ENCODE peak calls at places on chromosome 7, in four cellular contexts. V, E, M and W are unnamed samples.

GRCh38 chr7:130208511-130208910 is 851 bp downstream of the SSMEM1 start:
- DNase-seq in M (no peak), V (no peak), E (no peak), W (no peak)

GRCh38 chr7:100132697-100133137 is 6.0 kb downstream of the MBLAC1 start:
- DNase-seq in M (peak; percentile 74), E (peak; percentile 49), V (no peak), W (no peak)

GRCh38 chr7:1857487-1858425 is 187.7 kb downstream of the ELFN1 start:
- DNase-seq in V (no peak), E (no peak), M (no peak), W (no peak)

GRCh38 chr7:91164948-91165845 is 99.0 kb upstream of the FZD1 start:
- DNase-seq in M (no peak), E (peak; percentile 65), V (no peak), W (peak; percentile 55)

GRCh38 chr7:74625446-74625845 is 32.1 kb upstream of the GTF2I start:
- DNase-seq in M (peak; percentile 53), V (no peak), E (peak; percentile 8), W (peak; percentile 26)

GRCh38 chr7:1052031-1052818 is 7.9 kb downstream of the GPR146 start:
- DNase-seq in E (no peak), V (no peak), M (no peak), W (no peak)

GRCh38 chr7:46003896-46004875 is 83.1 kb upstream of the IGFBP3 start:
- DNase-seq in E (peak; percentile 72), M (peak; percentile 50), V (peak; percentile 56), W (peak; percentile 55)

GRCh38 chr7:27165655-27166474 is 528 bp upstream of the HOXA9 start:
- DNase-seq in M (no peak), E (no peak), V (no peak), W (no peak)

GRCh38 chr7:954330-955238 is at the start of gene ADAP1:
- DNase-seq in M (peak; percentile 54), E (no peak), V (no peak), W (no peak)

GRCh38 chr7:7272294-7272693 is 90.0 kb downstream of the C1GALT1 start:
- DNase-seq in M (no peak), E (no peak), V (no peak), W (no peak)

GRCh38 chr7:50552139-50552538 is 13.1 kb downstream of the DDC start:
- DNase-seq in E (no peak), V (no peak), M (no peak), W (no peak)

GRCh38 chr7:114255404-114255841 is 159.2 kb upstream of the FOXP2 start:
- DNase-seq in E (no peak), V (no peak), M (no peak), W (no peak)

GRCh38 chr7:76303057-76303828 is 770 bp downstream of the HSPB1 start:
- DNase-seq in V (peak; percentile 69), M (peak; percentile 93), E (peak; percentile 78), W (peak; percentile 88)

GRCh38 chr7:92835140-92835850 is 1.1 kb downstream of the CDK6 start:
- DNase-seq in M (peak; percentile 79), E (peak; percentile 79), V (peak; percentile 72), W (no peak)

GRCh38 chr7:17770710-17771375 is 169.5 kb downstream of the SNX13 start:
- DNase-seq in M (no peak), E (no peak), V (no peak), W (no peak)

GRCh38 chr7:91940171-91940570 is 491 bp upstream of the AKAP9 start:
- DNase-seq in V (no peak), E (peak; percentile 22), M (peak; percentile 16), W (no peak)

GRCh38 chr7:79461660-79462059 is 8.2 kb upstream of the MAGI2 start:
- DNase-seq in M (peak; percentile 87), V (no peak), E (peak; percentile 66), W (peak; percentile 33)

GRCh38 chr7:1944619-1945210 is 274.6 kb downstream of the ELFN1 start:
- DNase-seq in V (no peak), E (no peak), M (no peak), W (no peak)

GRCh38 chr7:80135306-80136104 is 874 bp downstream of the GNAI1 start:
- DNase-seq in M (peak; percentile 25), V (no peak), E (no peak), W (no peak)

GRCh38 chr7:76011437-76011836 is 17.0 kb upstream of the TMEM120A start:
- DNase-seq in E (peak; percentile 82), M (no peak), V (no peak), W (peak; percentile 80)

GRCh38 chr7:157702311-157703023 is 365.7 kb downstream of the DNAJB6 start:
- DNase-seq in M (no peak), V (no peak), E (no peak), W (no peak)

GRCh38 chr7:120993011-120993574 is 4.6 kb downstream of the CPED1 start:
- DNase-seq in E (no peak), M (no peak), V (no peak), W (no peak)

GRCh38 chr7:139631520-139632031 is 108.1 kb downstream of the CLEC2L start:
- DNase-seq in E (no peak), M (no peak), V (no peak), W (no peak)
- H3K27ac ChIP-seq in E (no peak overlapping the region), M (no peak overlapping the region), V (no peak overlapping the region), W (no peak overlapping the region)

GRCh38 chr7:95897557-95898183 is 125.3 kb downstream of the DYNC1I1 start:
- DNase-seq in M (no peak), V (no peak), E (no peak), W (no peak)

GRCh38 chr7:95893484-95893883 is 121.1 kb downstream of the DYNC1I1 start:
- DNase-seq in E (no peak), V (no peak), M (no peak), W (no peak)
- H3K27ac ChIP-seq in E (no peak overlapping the region), V (no peak overlapping the region), M (no peak overlapping the region), W (no peak overlapping the region)

DNA sequence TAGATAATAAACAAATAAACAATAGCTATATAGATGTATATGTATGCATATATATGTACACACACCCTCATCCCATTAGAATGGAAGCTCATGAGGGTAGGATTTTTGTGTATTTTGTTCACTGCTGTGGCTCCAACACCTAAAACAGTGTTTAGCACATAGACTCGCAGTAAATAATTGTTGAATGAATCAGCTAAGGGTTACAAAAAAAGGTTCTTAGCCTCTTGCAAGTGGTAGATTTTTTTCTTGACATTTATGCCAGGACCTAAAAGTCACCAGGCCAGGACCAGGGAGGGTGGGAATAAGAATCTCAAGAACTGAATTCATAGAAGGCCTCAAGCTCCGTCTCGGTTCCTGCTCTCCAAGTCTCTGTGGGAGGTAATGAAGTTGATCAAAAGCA is 82.5 kb upstream of the CAPZA2 start:
- DNase-seq in V (no peak), E (no peak), M (no peak), W (no peak)
- H3K27ac ChIP-seq in V (peak overlapping the region; percentile 97), E (no peak overlapping the region), M (no peak overlapping the region), W (no peak overlapping the region)

GRCh38 chr7:137976700-137977099 is 25.2 kb downstream of the CREB3L2 start:
- DNase-seq in E (no peak), V (no peak), M (no peak), W (no peak)
- H3K27ac ChIP-seq in E (peak overlapping the region; percentile 97), V (no peak overlapping the region), M (peak overlapping the region; percentile 27), W (no peak overlapping the region)

GRCh38 chr7:54544356-54545240 is 2.4 kb downstream of the VSTM2A start:
- DNase-seq in M (no peak), E (no peak), V (no peak), W (no peak)

GRCh38 chr7:54542920-54543539 is 855 bp downstream of the VSTM2A start:
- DNase-seq in V (no peak), E (peak; percentile 8), M (no peak), W (no peak)

GRCh38 chr7:54546081-54546985 is 4.2 kb downstream of the VSTM2A start:
- DNase-seq in M (peak; percentile 35), E (no peak), V (no peak), W (no peak)

GRCh38 chr7:54545241-54545563 is 3.0 kb downstream of the VSTM2A start:
- DNase-seq in E (no peak), M (no peak), V (no peak), W (no peak)

GRCh38 chr7:54546986-54547314 is 4.8 kb downstream of the VSTM2A start:
- DNase-seq in M (no peak), V (no peak), E (no peak), W (no peak)
- H3K27ac ChIP-seq in M (no peak overlapping the region), V (no peak overlapping the region), E (no peak overlapping the region), W (no peak overlapping the region)

GRCh38 chr7:102889836-102890235 is 23.0 kb upstream of the LRRC17 start:
- DNase-seq in V (no peak), E (no peak), M (no peak), W (no peak)

GRCh38 chr7:102890971-102891692 is 21.7 kb upstream of the LRRC17 start:
- DNase-seq in M (no peak), V (no peak), E (no peak), W (no peak)

GRCh38 chr7:102891693-102892261 is 21.0 kb upstream of the LRRC17 start:
- DNase-seq in M (peak; percentile 36), V (no peak), E (peak; percentile 90), W (peak; percentile 61)

GRCh38 chr7:102888561-102889233 is 24.1 kb upstream of the LRRC17 start:
- DNase-seq in V (no peak), M (peak; percentile 36), E (no peak), W (no peak)

DNA sequence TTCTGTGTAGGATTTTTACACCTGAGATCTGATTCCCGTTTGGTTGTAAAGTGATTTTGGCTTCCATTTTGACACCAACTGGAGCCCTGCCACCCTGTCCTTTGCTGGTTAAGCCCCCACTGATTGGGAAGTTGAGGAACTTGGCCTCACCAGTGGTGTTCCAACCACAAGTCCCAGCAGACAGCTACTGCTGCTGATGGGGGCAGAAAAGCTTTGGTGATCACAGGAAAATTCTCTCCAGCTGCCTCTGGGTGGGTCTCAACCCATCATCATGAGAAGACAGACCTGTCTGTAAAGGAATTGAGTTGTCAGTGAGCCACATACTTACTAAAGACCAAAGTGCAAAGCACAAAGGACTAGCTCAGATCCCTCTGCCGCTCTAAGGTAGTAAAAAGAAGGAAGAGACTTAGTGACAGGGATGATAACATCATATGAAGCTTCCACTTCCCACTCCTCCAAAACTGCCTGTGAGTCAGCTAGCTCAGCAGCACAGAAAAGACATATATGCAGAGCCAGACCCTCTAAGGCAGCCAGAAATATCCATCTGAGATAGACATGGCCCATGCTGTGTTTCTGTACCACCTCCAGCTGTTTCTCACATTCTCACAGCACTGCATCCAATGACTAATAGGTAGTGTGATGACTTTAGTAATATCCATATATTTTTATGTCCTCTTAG is 22.4 kb upstream of the LRRC17 start:
- DNase-seq in V (no peak), E (peak; percentile 96), M (no peak), W (peak; percentile 77)
- H3K27ac ChIP-seq in V (no peak overlapping the region), E (peak overlapping the region; percentile 97), M (no peak overlapping the region), W (peak overlapping the region; percentile 90)

GRCh38 chr7:131829911-131830310 is 273.5 kb upstream of the PODXL start:
- DNase-seq in V (no peak), E (no peak), M (no peak), W (no peak)
- H3K27ac ChIP-seq in V (no peak overlapping the region), E (no peak overlapping the region), M (no peak overlapping the region), W (no peak overlapping the region)

DNA sequence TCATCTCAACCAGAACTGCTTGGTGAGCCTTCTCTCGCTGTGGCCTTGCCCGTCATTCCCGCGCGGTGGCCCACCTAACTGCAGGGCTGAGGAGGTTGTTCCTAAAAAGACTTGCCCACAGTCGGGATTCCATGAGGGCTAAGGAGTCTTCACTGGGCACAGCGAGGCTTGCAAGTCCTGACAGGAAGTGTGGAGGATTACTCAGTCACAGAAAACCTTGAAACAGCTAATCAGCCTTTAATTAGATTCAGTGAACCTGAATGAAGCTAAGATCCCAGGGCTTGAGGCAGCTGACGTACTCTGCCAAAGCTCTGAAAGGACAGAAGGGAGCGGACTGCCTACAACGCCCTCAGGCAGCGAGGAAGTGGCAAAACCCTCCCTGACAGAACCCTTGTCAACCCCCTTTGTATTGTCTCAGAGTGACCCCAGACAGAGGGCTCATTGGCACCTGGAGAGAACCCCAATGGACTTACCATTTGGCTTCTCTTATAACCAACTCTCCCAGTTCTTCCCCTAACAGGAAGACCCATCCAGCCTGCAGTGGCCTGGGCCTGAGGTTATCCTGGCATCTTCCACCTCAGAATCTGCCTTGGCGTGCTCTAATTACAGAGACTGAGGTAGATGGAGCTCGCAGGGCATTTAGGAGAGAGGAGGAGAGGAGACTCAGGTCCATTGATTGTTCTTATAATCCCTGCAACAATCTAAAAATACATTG is 2.5 kb upstream of the LAMB4 start:
- DNase-seq in M (no peak), V (no peak), E (no peak), W (no peak)
- H3K27ac ChIP-seq in M (no peak overlapping the region), V (no peak overlapping the region), E (no peak overlapping the region), W (no peak overlapping the region)